ENCODE peak calls at places on chromosomes 1 and 21, in five cellular contexts. One of them, this sample, is unnamed.

GRCh38 chr1:193219391-193219790 is 33.0 kb upstream of the B3GALT2 start:
- DNase-seq in HuH-7: no peak
- DNase-seq in NCI-H460: no peak
- DNase-seq in mesendoderm: no peak
- DNase-seq in stomach: no peak
- DNase-seq in this sample: no peak

GRCh38 chr21:34989337-34990151 is 59.6 kb downstream of the RUNX1 start:
- DNase-seq in HuH-7: no peak
- DNase-seq in NCI-H460: no peak
- DNase-seq in mesendoderm: no peak
- DNase-seq in stomach: no peak
- DNase-seq in this sample: no peak

GRCh38 chr1:15411593-15412487 is 2.2 kb downstream of the EFHD2 start:
- DNase-seq in HuH-7: no peak
- DNase-seq in NCI-H460: no peak
- DNase-seq in mesendoderm: peak
- DNase-seq in stomach: peak
- DNase-seq in this sample: no peak

GRCh38 chr1:230280906-230281413 is 145.2 kb downstream of the PGBD5 start:
- DNase-seq in HuH-7: no peak
- DNase-seq in NCI-H460: no peak
- DNase-seq in mesendoderm: no peak
- DNase-seq in stomach: no peak
- DNase-seq in this sample: no peak

GRCh38 chr1:116405241-116406135 is 32.4 kb downstream of the ATP1A1 start:
- DNase-seq in HuH-7: no peak
- DNase-seq in NCI-H460: no peak
- DNase-seq in mesendoderm: no peak
- DNase-seq in stomach: no peak
- DNase-seq in this sample: no peak

GRCh38 chr1:56424744-56425493 is 154.4 kb downstream of the PLPP3 start:
- DNase-seq in HuH-7: no peak
- DNase-seq in NCI-H460: no peak
- DNase-seq in mesendoderm: peak
- DNase-seq in stomach: peak
- DNase-seq in this sample: peak

GRCh38 chr1:201719812-201720521 is 109.0 kb upstream of the IPO9 start:
- DNase-seq in HuH-7: no peak
- DNase-seq in NCI-H460: no peak
- DNase-seq in mesendoderm: peak
- DNase-seq in stomach: no peak
- DNase-seq in this sample: no peak

GRCh38 chr1:225746361-225747179 is 31.1 kb upstream of the SRP9 start:
- DNase-seq in HuH-7: peak
- DNase-seq in NCI-H460: peak
- DNase-seq in mesendoderm: peak
- DNase-seq in stomach: peak
- DNase-seq in this sample: peak

GRCh38 chr1:11940260-11940921 is 5.9 kb downstream of the PLOD1 start:
- DNase-seq in HuH-7: no peak
- DNase-seq in NCI-H460: no peak
- DNase-seq in mesendoderm: peak
- DNase-seq in stomach: no peak
- DNase-seq in this sample: peak

GRCh38 chr1:40302475-40302874 is 14.6 kb downstream of the COL9A2 start:
- DNase-seq in HuH-7: no peak
- DNase-seq in NCI-H460: no peak
- DNase-seq in mesendoderm: no peak
- DNase-seq in stomach: no peak
- DNase-seq in this sample: no peak

GRCh38 chr1:181318022-181318857 is 165.1 kb upstream of the CACNA1E start:
- DNase-seq in HuH-7: no peak
- DNase-seq in NCI-H460: no peak
- DNase-seq in mesendoderm: peak
- DNase-seq in stomach: no peak
- DNase-seq in this sample: no peak

GRCh38 chr1:6460349-6461236 is 5.4 kb downstream of the TNFRSF25 start:
- DNase-seq in HuH-7: no peak
- DNase-seq in NCI-H460: no peak
- DNase-seq in mesendoderm: no peak
- DNase-seq in stomach: peak
- DNase-seq in this sample: no peak

GRCh38 chr1:186512698-186513457 is 52.0 kb upstream of the PDC start:
- DNase-seq in HuH-7: no peak
- DNase-seq in NCI-H460: no peak
- DNase-seq in mesendoderm: peak
- DNase-seq in stomach: no peak
- DNase-seq in this sample: no peak

GRCh38 chr1:1099506-1100183 is 16.2 kb downstream of the C1orf159 start:
- DNase-seq in HuH-7: no peak
- DNase-seq in NCI-H460: no peak
- DNase-seq in mesendoderm: no peak
- DNase-seq in stomach: no peak
- DNase-seq in this sample: no peak

GRCh38 chr1:54853096-54853792 is 33.8 kb downstream of the DHCR24 start:
- DNase-seq in HuH-7: no peak
- DNase-seq in NCI-H460: no peak
- DNase-seq in mesendoderm: no peak
- DNase-seq in stomach: no peak
- DNase-seq in this sample: no peak

GRCh38 chr1:20658166-20658915 is 2.8 kb downstream of the DDOST start:
- DNase-seq in HuH-7: no peak
- DNase-seq in NCI-H460: no peak
- DNase-seq in mesendoderm: no peak
- DNase-seq in stomach: no peak
- DNase-seq in this sample: no peak

GRCh38 chr1:94617139-94617805 is 75.7 kb upstream of the F3 start:
- DNase-seq in HuH-7: no peak
- DNase-seq in NCI-H460: no peak
- DNase-seq in mesendoderm: no peak
- DNase-seq in stomach: no peak
- DNase-seq in this sample: no peak

GRCh38 chr1:163922743-163923186 is 601.0 kb downstream of the NUF2 start:
- DNase-seq in HuH-7: no peak
- DNase-seq in NCI-H460: no peak
- DNase-seq in mesendoderm: no peak
- DNase-seq in stomach: no peak
- DNase-seq in this sample: no peak

GRCh38 chr1:84433253-84434080 is 35.2 kb downstream of the DNASE2B start:
- DNase-seq in HuH-7: peak
- DNase-seq in NCI-H460: peak
- DNase-seq in mesendoderm: peak
- DNase-seq in stomach: peak
- DNase-seq in this sample: peak

GRCh38 chr21:36915014-36915700 is 51.3 kb downstream of the HLCS start:
- DNase-seq in HuH-7: no peak
- DNase-seq in NCI-H460: no peak
- DNase-seq in mesendoderm: no peak
- DNase-seq in stomach: no peak
- DNase-seq in this sample: no peak

GRCh38 chr1:33007190-33008050 is 29.3 kb downstream of the AK2 start:
- DNase-seq in HuH-7: peak
- DNase-seq in NCI-H460: peak
- DNase-seq in mesendoderm: peak
- DNase-seq in stomach: peak
- DNase-seq in this sample: peak

GRCh38 chr21:19557046-19557445 is 1153.5 kb upstream of the TMPRSS15 start:
- DNase-seq in HuH-7: no peak
- DNase-seq in NCI-H460: no peak
- DNase-seq in mesendoderm: no peak
- DNase-seq in stomach: no peak
- DNase-seq in this sample: no peak

GRCh38 chr1:43270421-43271095 is 775 bp downstream of the TMEM125 start:
- DNase-seq in HuH-7: no peak
- DNase-seq in NCI-H460: no peak
- DNase-seq in mesendoderm: peak
- DNase-seq in stomach: peak
- DNase-seq in this sample: no peak

GRCh38 chr1:17775796-17776195 is 20.7 kb downstream of the ACTL8 start:
- DNase-seq in HuH-7: no peak
- DNase-seq in NCI-H460: no peak
- DNase-seq in mesendoderm: no peak
- DNase-seq in stomach: no peak
- DNase-seq in this sample: no peak

GRCh38 chr1:12601690-12602632 is 16.0 kb downstream of the DHRS3 start:
- DNase-seq in HuH-7: no peak
- DNase-seq in NCI-H460: no peak
- DNase-seq in mesendoderm: peak
- DNase-seq in stomach: no peak
- DNase-seq in this sample: peak

GRCh38 chr1:184820218-184820720 is 65.6 kb upstream of the EDEM3 start:
- DNase-seq in HuH-7: no peak
- DNase-seq in NCI-H460: no peak
- DNase-seq in mesendoderm: no peak
- DNase-seq in stomach: no peak
- DNase-seq in this sample: no peak

GRCh38 chr1:22975694-22976093 is 3.0 kb upstream of the LACTBL1 start:
- DNase-seq in HuH-7: no peak
- DNase-seq in NCI-H460: no peak
- DNase-seq in mesendoderm: peak
- DNase-seq in stomach: no peak
- DNase-seq in this sample: no peak

GRCh38 chr1:94898486-94899385 is 28.2 kb downstream of the CNN3 start:
- DNase-seq in HuH-7: no peak
- DNase-seq in NCI-H460: no peak
- DNase-seq in mesendoderm: no peak
- DNase-seq in stomach: no peak
- DNase-seq in this sample: no peak

GRCh38 chr1:34742667-34743270 is 12.1 kb upstream of the GJB5 start:
- DNase-seq in HuH-7: peak
- DNase-seq in NCI-H460: peak
- DNase-seq in mesendoderm: peak
- DNase-seq in stomach: peak
- DNase-seq in this sample: peak

GRCh38 chr1:50266509-50266908 is 156.7 kb downstream of the DMRTA2 start:
- DNase-seq in HuH-7: no peak
- DNase-seq in NCI-H460: no peak
- DNase-seq in mesendoderm: peak
- DNase-seq in stomach: no peak
- DNase-seq in this sample: no peak

GRCh38 chr1:78279051-78279450 is 211.7 kb upstream of the PTGFR start:
- DNase-seq in HuH-7: no peak
- DNase-seq in NCI-H460: no peak
- DNase-seq in mesendoderm: no peak
- DNase-seq in stomach: no peak
- DNase-seq in this sample: no peak

GRCh38 chr1:23421752-23422312 is 2.7 kb downstream of the TCEA3 start:
- DNase-seq in HuH-7: no peak
- DNase-seq in NCI-H460: no peak
- DNase-seq in mesendoderm: no peak
- DNase-seq in stomach: no peak
- DNase-seq in this sample: peak

GRCh38 chr1:48492392-48492791 is 20.4 kb upstream of the SPATA6 start:
- DNase-seq in HuH-7: no peak
- DNase-seq in NCI-H460: no peak
- DNase-seq in mesendoderm: no peak
- DNase-seq in stomach: no peak
- DNase-seq in this sample: no peak

GRCh38 chr1:70552662-70553061 is 141.6 kb downstream of the CTH start:
- DNase-seq in HuH-7: no peak
- DNase-seq in NCI-H460: no peak
- DNase-seq in mesendoderm: no peak
- DNase-seq in stomach: no peak
- DNase-seq in this sample: no peak

GRCh38 chr1:93672477-93673158 is 9.0 kb downstream of the BCAR3 start:
- DNase-seq in HuH-7: no peak
- DNase-seq in NCI-H460: no peak
- DNase-seq in mesendoderm: no peak
- DNase-seq in stomach: peak
- DNase-seq in this sample: no peak

GRCh38 chr1:224193319-224193966 is 10.4 kb downstream of the DEGS1 start:
- DNase-seq in HuH-7: no peak
- DNase-seq in NCI-H460: no peak
- DNase-seq in mesendoderm: no peak
- DNase-seq in stomach: no peak
- DNase-seq in this sample: no peak

GRCh38 chr21:28776251-28776650 is 216.4 kb downstream of the LTN1 start:
- DNase-seq in HuH-7: no peak
- DNase-seq in NCI-H460: no peak
- DNase-seq in mesendoderm: no peak
- DNase-seq in stomach: no peak
- DNase-seq in this sample: no peak

GRCh38 chr1:192904438-192904895 is 95.6 kb downstream of the RGS2 start:
- DNase-seq in HuH-7: no peak
- DNase-seq in NCI-H460: peak
- DNase-seq in mesendoderm: no peak
- DNase-seq in stomach: no peak
- DNase-seq in this sample: no peak